ENCODE peak calls at places on chromosomes 6 and 20, in eight cellular contexts. U is CD4-positive, alpha-beta T cell; G is gastrocnemius medialis; M is left lung; E is tibial artery; L is AG04450; H is endodermal cell; I is fibroblast of lung. R is an unnamed sample.

GRCh38 chr6:32716396-32716795 is 24.8 kb upstream of the HLA-DQA2 start:
- DNase-seq in H (no peak), I (no peak), L (no peak), U (no peak), E (no peak), G (no peak), M (no peak), R (no peak)

GRCh38 chr6:144548525-144548924 is 263.4 kb downstream of the UTRN start:
- DNase-seq in E (no peak), U (no peak), I (no peak), L (no peak), M (no peak), G (no peak), H (no peak), R (no peak)

GRCh38 chr20:46312075-46312944 is 4.0 kb upstream of the CDH22 start:
- DNase-seq in H (peak), E (no peak), U (no peak), M (peak), L (no peak), I (no peak), G (no peak), R (no peak)

GRCh38 chr6:37882724-37883413 is 63.3 kb downstream of the ZFAND3 start:
- DNase-seq in U (no peak), M (no peak), L (peak), E (no peak), G (no peak), I (peak), H (no peak), R (no peak)

GRCh38 chr20:5657190-5657872 is 92.9 kb upstream of the SHLD1 start:
- DNase-seq in H (no peak), U (no peak), M (no peak), I (peak), E (no peak), L (peak), G (peak), R (peak)

GRCh38 chr20:63093966-63094766 is 87.4 kb upstream of the BHLHE23 start:
- DNase-seq in H (peak), E (peak), M (peak), U (peak), I (no peak), L (no peak), G (no peak), R (no peak)

GRCh38 chr20:36197271-36197670 is 39.0 kb upstream of the AAR2 start:
- DNase-seq in U (no peak), M (no peak), H (no peak), E (no peak), G (no peak), I (no peak), L (no peak), R (no peak)

GRCh38 chr6:154352898-154353585 is 3.6 kb downstream of the IPCEF1 start:
- DNase-seq in I (no peak), L (no peak), M (no peak), G (no peak), E (no peak), U (no peak), H (peak), R (no peak)

GRCh38 chr6:63492476-63492875 is 79.8 kb upstream of the LOC128125822 start:
- DNase-seq in I (no peak), G (peak), M (no peak), H (no peak), E (no peak), U (no peak), L (no peak), R (no peak)

GRCh38 chr6:132204606-132205005 is 196.7 kb downstream of the MOXD1 start:
- DNase-seq in L (no peak), U (no peak), E (no peak), M (no peak), I (peak), H (no peak), G (no peak), R (no peak)

GRCh38 chr6:84193140-84193708 is 34.2 kb downstream of the CEP162 start:
- DNase-seq in M (no peak), G (no peak), H (no peak), U (no peak), L (no peak), I (peak), E (no peak), R (no peak)

GRCh38 chr6:84191802-84192201 is 35.6 kb downstream of the CEP162 start:
- DNase-seq in M (no peak), L (no peak), I (no peak), H (no peak), U (no peak), G (no peak), E (no peak), R (no peak)

GRCh38 chr6:84197708-84198107 is 29.7 kb downstream of the CEP162 start:
- DNase-seq in M (no peak), G (no peak), I (no peak), E (no peak), U (no peak), H (no peak), L (no peak), R (no peak)
- TF ChIP-seq CTCF in M (no peak), G (no peak), I (no peak), E (no peak), U (no peak), H (peak), L (no peak), R (no peak)

GRCh38 chr6:41061196-41061726 is 8.3 kb downstream of the APOBEC2 start:
- DNase-seq in M (no peak), I (no peak), U (no peak), E (no peak), H (no peak), L (no peak), G (no peak), R (no peak)

GRCh38 chr6:41056768-41057490 is 3.9 kb downstream of the APOBEC2 start:
- DNase-seq in E (no peak), I (no peak), M (no peak), U (no peak), H (no peak), L (no peak), G (no peak), R (peak)

GRCh38 chr6:41062056-41062455 is 9.1 kb downstream of the APOBEC2 start:
- DNase-seq in H (no peak), I (no peak), E (no peak), U (no peak), G (no peak), M (no peak), L (no peak), R (no peak)

GRCh38 chr6:41058783-41059181 is 5.8 kb downstream of the APOBEC2 start:
- DNase-seq in E (no peak), L (no peak), M (no peak), H (no peak), U (no peak), I (no peak), G (peak), R (no peak)

DNA sequence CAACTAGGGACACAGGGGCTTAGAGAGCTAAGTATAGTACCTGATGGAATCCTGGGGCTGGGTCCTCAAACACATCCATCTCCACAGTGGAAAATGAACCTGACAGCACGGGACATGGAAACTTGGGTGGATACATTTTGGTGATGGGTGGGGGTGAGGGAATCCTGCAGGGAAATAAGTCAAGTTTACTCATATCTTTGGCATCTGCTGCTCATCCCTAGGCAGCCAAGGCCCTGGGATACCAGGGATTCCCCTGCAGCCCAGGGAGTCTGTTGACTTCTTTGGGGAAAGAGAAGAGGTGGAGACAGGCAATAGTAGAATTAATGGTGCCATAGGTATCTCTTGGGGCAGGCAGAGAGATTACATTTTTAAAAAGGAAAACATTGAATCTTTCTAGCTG is 6.6 kb downstream of the APOBEC2 start:
- DNase-seq in G (peak), M (no peak), E (no peak), H (no peak), L (no peak), I (peak), U (no peak), R (no peak)
- H3K27ac ChIP-seq in G (peak), M (no peak), E (no peak), H (no peak), L (no peak), I (no peak), U (no peak), R (peak)

DNA sequence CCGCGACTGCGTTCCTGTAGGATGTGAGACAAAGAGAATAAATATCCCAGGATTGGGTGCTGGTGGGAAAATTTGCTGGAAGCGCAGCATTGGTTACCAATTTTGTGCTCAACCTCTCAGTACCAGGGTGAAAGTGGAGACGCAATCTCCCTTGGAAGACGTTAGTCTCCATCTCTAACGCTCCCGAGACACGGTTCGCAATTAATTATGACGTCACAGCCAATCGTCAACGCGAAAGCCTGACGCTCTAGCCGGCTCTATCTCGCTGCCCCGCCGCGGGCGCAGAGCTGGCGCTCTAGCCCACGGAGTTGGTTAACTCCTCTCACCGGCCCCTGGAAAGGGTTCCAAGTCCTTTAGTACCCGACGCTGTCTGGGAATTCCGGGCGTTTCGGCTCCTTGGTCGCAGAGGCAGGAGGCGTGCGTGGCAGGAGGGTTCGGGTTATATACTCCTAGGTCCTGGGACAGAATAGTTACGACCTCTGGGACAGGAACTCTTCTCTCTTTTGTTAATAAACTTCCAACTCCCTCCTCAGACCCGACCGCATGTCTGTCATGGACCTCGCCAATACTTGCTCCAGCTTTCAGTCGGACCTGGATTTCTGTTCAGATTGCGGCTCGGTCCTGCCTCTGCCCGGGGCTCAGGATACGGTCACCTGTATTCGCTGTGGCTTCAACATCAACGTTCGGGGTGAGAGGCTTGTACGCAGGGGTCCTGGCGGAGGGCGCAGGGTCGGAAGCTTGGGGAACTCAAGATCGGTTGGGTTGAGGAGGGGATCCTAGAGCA is at the start of gene POLR1H:
- DNase-seq in H (peak), U (peak), G (peak), I (peak), M (peak), L (peak), E (peak), R (peak)
- TF ChIP-seq CTCF in H (no peak), U (no peak), G (no peak), I (no peak), M (no peak), L (no peak), E (no peak), R (no peak)

GRCh38 chr6:81561071-81561564 is 191.4 kb downstream of the TENT5A start:
- DNase-seq in L (no peak), I (peak), U (no peak), M (no peak), H (no peak), G (no peak), E (no peak), R (no peak)

GRCh38 chr6:81557811-81558210 is 194.7 kb downstream of the TENT5A start:
- DNase-seq in L (no peak), I (no peak), U (no peak), G (no peak), M (no peak), H (no peak), E (no peak), R (no peak)

GRCh38 chr6:81562169-81562568 is 190.3 kb downstream of the TENT5A start:
- DNase-seq in U (no peak), E (no peak), G (no peak), I (peak), H (no peak), L (peak), M (no peak), R (no peak)

GRCh38 chr6:81565071-81565470 is 187.4 kb downstream of the TENT5A start:
- DNase-seq in U (no peak), I (peak), E (no peak), G (no peak), M (no peak), L (no peak), H (no peak), R (no peak)

GRCh38 chr6:81561731-81562130 is 190.8 kb downstream of the TENT5A start:
- DNase-seq in G (no peak), H (no peak), E (no peak), U (no peak), M (no peak), L (no peak), I (peak), R (no peak)
- H3K27ac ChIP-seq in G (no peak), H (no peak), E (peak), U (no peak), M (no peak), L (no peak), I (no peak), R (peak)

GRCh38 chr6:36284359-36284758 is 14.5 kb downstream of the PNPLA1 start:
- DNase-seq in H (no peak), L (no peak), M (no peak), I (no peak), U (no peak), E (no peak), G (no peak), R (no peak)

GRCh38 chr6:36283608-36284007 is 13.7 kb downstream of the PNPLA1 start:
- DNase-seq in I (no peak), U (no peak), G (no peak), L (no peak), E (no peak), M (no peak), H (no peak), R (no peak)

GRCh38 chr6:36286858-36287257 is 17.0 kb downstream of the PNPLA1 start:
- DNase-seq in L (no peak), H (no peak), G (no peak), I (no peak), E (no peak), U (no peak), M (no peak), R (no peak)

GRCh38 chr6:36285797-36286196 is 15.9 kb downstream of the PNPLA1 start:
- DNase-seq in M (no peak), U (no peak), G (no peak), I (no peak), H (no peak), L (no peak), E (no peak), R (no peak)

GRCh38 chr6:36285187-36285612 is 15.3 kb downstream of the PNPLA1 start:
- DNase-seq in U (no peak), E (no peak), H (peak), L (no peak), G (no peak), M (peak), I (no peak), R (no peak)
- TF ChIP-seq CTCF in U (no peak), E (no peak), H (peak), L (no peak), G (no peak), M (no peak), I (no peak), R (no peak)

GRCh38 chr6:108123516-108123929 is 42.3 kb upstream of the NR2E1 start:
- DNase-seq in H (peak), I (no peak), G (no peak), U (no peak), M (no peak), L (no peak), E (no peak), R (no peak)
- H3K27ac ChIP-seq in H (no peak), I (no peak), G (no peak), U (no peak), M (no peak), L (no peak), E (no peak), R (no peak)